ENCODE peak calls at places on chromosomes 12 and 14, in six cellular contexts. E is GM23248, T is HCT116, J is MM.1S, I is PC-3, M is SK-N-SH. U is an unnamed sample.

GRCh38 chr14:77027538-77028383 is 747 bp downstream of the IRF2BPL start:
- DNase-seq in E (peak; percentile 86), T (no peak), J (peak; percentile 60), I (peak; percentile 72), M (peak; percentile 82), U (peak; percentile 36)

GRCh38 chr14:22668417-22668816 is 24.3 kb upstream of the OR6J1 start:
- DNase-seq in E (peak; percentile 87), T (no peak), J (no peak), I (peak; percentile 32), M (no peak), U (no peak)

GRCh38 chr12:51323966-51324895 is at the start of gene BIN2:
- DNase-seq in E (no peak), T (no peak), J (peak; percentile 76), I (no peak), M (no peak), U (no peak)

GRCh38 chr12:124601699-124602098 is 34.3 kb upstream of the NCOR2 start:
- DNase-seq in E (no peak), T (no peak), J (no peak), I (no peak), M (no peak), U (no peak)

GRCh38 chr12:29676676-29677075 is 107.1 kb downstream of the TMTC1 start:
- DNase-seq in E (no peak), T (no peak), J (no peak), I (no peak), M (no peak), U (no peak)

GRCh38 chr12:49828143-49829091 is at the start of gene NCKAP5L:
- DNase-seq in E (peak; percentile 98), T (peak; percentile 82), J (peak; percentile 95), I (peak; percentile 90), M (peak; percentile 99), U (peak; percentile 99)

GRCh38 chr14:93946506-93947170 is 19.5 kb downstream of the FAM181A start:
- DNase-seq in E (no peak), T (no peak), J (no peak), I (no peak), M (no peak), U (no peak)

GRCh38 chr12:131095826-131096680 is 142.3 kb downstream of the ADGRD1 start:
- DNase-seq in E (no peak), T (no peak), J (no peak), I (no peak), M (no peak), U (no peak)

GRCh38 chr14:92922155-92922735 is 705 bp upstream of the CHGA start:
- DNase-seq in E (no peak), T (no peak), J (no peak), I (no peak), M (no peak), U (no peak)

GRCh38 chr12:95582230-95583058 is 31.2 kb upstream of the USP44 start:
- DNase-seq in E (peak; percentile 73), T (peak; percentile 51), J (no peak), I (peak; percentile 71), M (peak; percentile 43), U (peak; percentile 39)

GRCh38 chr12:123058980-123059379 is 78.5 kb downstream of the ARL6IP4 start:
- DNase-seq in E (peak; percentile 37), T (no peak), J (no peak), I (no peak), M (no peak), U (no peak)

GRCh38 chr12:131901431-131902331 is 7.3 kb downstream of the ULK1 start:
- DNase-seq in E (no peak), T (no peak), J (no peak), I (no peak), M (no peak), U (no peak)

GRCh38 chr12:26318661-26319068 is 123.3 kb downstream of the SSPN start:
- DNase-seq in E (peak; percentile 83), T (no peak), J (no peak), I (peak; percentile 53), M (no peak), U (no peak)

GRCh38 chr14:94355191-94355794 is 32.2 kb upstream of the SERPINA6 start:
- DNase-seq in E (no peak), T (no peak), J (no peak), I (peak; percentile 12), M (no peak), U (peak; percentile 69)

GRCh38 chr14:55059333-55059732 is 7.9 kb downstream of the MAPK1IP1L start:
- DNase-seq in E (no peak), T (no peak), J (no peak), I (no peak), M (no peak), U (no peak)

GRCh38 chr14:65476290-65476941 is 63.9 kb downstream of the FUT8 start:
- DNase-seq in E (no peak), T (no peak), J (no peak), I (no peak), M (no peak), U (no peak)

GRCh38 chr14:99871771-99872170 is 78.6 kb downstream of the EML1 start:
- DNase-seq in E (no peak), T (no peak), J (no peak), I (no peak), M (no peak), U (peak; percentile 55)

GRCh38 chr14:31678421-31679249 is 117.4 kb downstream of the NUBPL start:
- DNase-seq in E (no peak), T (no peak), J (no peak), I (no peak), M (no peak), U (no peak)

GRCh38 chr12:4250691-4251090 is 22.9 kb upstream of the CCND2 start:
- DNase-seq in E (no peak), T (no peak), J (no peak), I (no peak), M (no peak), U (no peak)

GRCh38 chr12:109299849-109300248 is 9.2 kb downstream of the FOXN4 start:
- DNase-seq in E (no peak), T (no peak), J (no peak), I (no peak), M (no peak), U (no peak)

DNA sequence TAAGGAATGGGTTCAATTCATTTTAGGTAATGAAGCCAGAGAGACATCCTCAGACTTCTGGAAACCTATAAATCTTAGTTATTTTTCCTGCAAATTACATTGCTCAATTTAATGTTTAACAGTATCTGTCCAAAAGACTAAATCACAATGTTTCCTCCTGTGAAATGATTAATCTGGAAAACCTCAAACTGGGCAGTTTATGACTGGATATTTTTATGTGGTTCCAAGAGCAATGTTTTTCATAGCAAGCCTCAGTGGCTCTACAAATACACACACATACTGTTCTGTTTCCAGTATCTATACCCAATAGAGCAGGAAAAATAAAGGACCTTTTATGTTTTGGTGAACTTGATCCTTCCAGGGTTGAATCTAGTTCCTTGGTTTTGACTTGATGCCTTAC is 9.2 kb downstream of the NID2 start:
- DNase-seq in E (peak; percentile 39), T (no peak), J (no peak), I (no peak), M (no peak), U (no peak)
- H3K9ac ChIP-seq in E (no peak overlapping the region), T (no peak overlapping the region), J (no peak overlapping the region), I (no peak overlapping the region), M (no peak overlapping the region), U (no peak overlapping the region)

GRCh38 chr12:76003263-76003640 is 28.3 kb downstream of the PHLDA1 start:
- DNase-seq in E (no peak), T (no peak), J (no peak), I (no peak), M (peak; percentile 16), U (no peak)
- H2AFZ ChIP-seq in E (no peak overlapping the region), T (no peak overlapping the region), J (no peak overlapping the region), I (no peak overlapping the region), M (no peak overlapping the region), U (no peak overlapping the region)

DNA sequence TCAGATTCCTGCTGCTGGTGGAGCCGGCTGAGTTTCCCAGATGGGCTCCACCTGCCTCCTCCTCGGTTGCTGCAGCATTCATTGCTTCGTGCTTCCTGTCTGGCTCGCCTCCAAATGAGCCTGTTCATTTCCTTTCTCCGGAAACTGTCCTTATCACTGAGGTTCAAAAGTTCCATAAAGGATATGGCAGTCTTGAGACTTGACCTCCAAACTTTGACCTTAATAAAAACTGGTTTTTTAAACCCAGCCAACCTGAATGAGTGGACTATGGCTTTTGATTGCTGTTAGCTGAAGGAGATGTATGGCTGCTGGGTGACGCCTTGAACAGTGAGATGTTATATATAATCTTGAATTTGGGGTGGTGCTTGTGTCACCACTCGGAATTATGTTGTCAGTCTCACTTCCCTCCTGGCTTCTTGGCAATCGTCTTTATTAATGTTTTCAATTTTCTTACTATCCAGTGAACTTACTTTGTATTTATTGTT is 62.7 kb downstream of the RASSF3 start:
- DNase-seq in E (no peak), T (peak; percentile 56), J (no peak), I (peak; percentile 42), M (peak; percentile 69), U (no peak)
- TF ChIP-seq EZH2phosphoT487 in E (no peak), T (no peak), J (no peak), I (no peak), M (no peak), U (no peak)

DNA sequence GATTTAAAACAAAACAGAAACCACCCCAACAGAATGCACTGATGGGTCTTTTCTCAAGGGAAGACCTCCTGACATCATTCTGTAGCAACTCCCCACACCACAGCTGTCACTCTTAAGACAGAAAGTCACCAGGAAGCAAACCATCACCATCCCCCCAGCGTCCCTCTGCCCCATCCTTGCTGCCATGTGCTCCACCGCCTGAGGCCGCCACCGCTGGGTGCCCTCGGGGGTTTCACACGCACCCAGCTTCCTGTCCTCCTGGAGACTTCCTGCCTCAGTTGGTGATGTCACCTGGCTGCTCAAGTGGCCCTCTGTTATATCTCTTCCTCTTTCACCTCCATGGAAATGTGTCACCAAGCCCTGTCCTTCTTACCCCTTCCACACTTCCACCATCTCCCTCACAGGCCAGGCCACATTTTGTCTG is 71.4 kb upstream of the GPR68 start:
- DNase-seq in E (no peak), T (no peak), J (peak; percentile 73), I (no peak), M (no peak), U (no peak)
- H3K9ac ChIP-seq in E (no peak overlapping the region), T (no peak overlapping the region), J (peak overlapping the region; percentile 23), I (no peak overlapping the region), M (no peak overlapping the region), U (no peak overlapping the region)

GRCh38 chr12:38904932-38905479 is 385 bp downstream of the CPNE8 start:
- DNase-seq in E (peak; percentile 86), T (peak; percentile 88), J (peak; percentile 81), I (peak; percentile 91), M (peak; percentile 18), U (peak; percentile 74)
- H2AFZ ChIP-seq in E (peak overlapping the region; percentile 97), T (peak overlapping the region; percentile 99), J (peak overlapping the region; percentile 79), I (peak overlapping the region; percentile 94), M (no peak overlapping the region), U (peak overlapping the region; percentile 91)

DNA sequence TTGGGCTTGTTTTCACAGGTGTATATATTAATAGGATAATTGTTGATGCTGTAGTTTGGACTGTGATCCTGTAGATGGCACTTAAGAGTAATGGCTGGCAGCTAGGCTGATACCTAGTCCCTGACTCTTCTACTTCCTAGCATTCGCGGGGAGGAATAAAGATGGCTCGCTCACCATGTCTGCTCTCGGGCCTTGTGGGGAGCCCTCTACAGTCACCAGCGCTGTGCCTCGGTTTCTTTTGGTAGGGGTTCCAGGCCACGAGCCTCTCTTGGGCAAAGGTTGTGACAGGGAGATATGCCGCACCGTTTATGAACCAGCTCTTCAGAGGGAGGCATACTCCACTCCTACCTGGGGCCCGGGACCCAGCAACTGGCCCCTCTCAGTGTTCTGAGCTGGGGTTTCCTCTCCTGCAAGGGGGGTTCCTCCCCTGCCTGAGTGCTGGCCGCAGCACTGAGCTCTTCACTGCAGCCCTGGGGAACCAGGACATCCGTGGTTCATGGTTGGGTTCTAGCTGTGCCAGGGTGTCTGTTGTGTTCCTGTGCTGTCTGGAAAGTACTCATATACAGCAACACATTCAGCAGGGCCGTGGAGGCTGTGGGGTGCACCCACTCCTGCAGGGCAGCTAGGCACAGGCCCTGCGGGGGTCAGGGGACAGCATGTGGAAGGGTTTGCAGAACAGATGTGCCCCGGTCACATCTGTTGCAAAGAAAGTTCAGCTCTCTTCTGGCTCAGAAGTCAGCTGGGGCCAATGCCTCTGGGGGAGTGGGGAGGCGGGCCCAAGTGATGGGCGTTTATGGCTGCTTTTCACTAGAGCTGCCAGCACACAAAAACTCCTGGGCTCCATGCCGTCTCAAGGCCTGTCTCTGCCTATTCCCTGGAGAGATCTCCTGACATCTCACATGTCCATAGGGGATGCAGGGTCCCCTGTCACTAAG is 147.9 kb downstream of the PPFIA2 start:
- DNase-seq in E (peak; percentile 35), T (no peak), J (peak; percentile 30), I (peak; percentile 17), M (peak; percentile 15), U (peak; percentile 33)
- TF ChIP-seq EZH2phosphoT487 in E (no peak), T (no peak), J (no peak), I (no peak), M (no peak), U (no peak)